ENCODE peak calls at places on chromosomes 13 and 19, in six cellular contexts. B, W, L, K, H and O are unnamed samples.

GRCh38 chr19:54154603-54155345 is 4.7 kb downstream of the LENG1 start:
- DNase-seq in B (no peak), W (no peak), L (no peak), K (no peak), H (no peak), O (no peak)

GRCh38 chr13:114070098-114070799 is 62.2 kb downstream of the RASA3 start:
- DNase-seq in B (peak; percentile 62), W (no peak), L (no peak), K (peak; percentile 48), H (no peak), O (no peak)

GRCh38 chr19:19782783-19783182 is 38.8 kb downstream of the ZNF506 start:
- DNase-seq in B (no peak), W (no peak), L (no peak), K (no peak), H (no peak), O (no peak)

GRCh38 chr19:48741222-48741999 is 1.0 kb upstream of the RASIP1 start:
- DNase-seq in B (no peak), W (peak; percentile 79), L (no peak), K (peak; percentile 77), H (no peak), O (peak; percentile 72)

GRCh38 chr13:33441015-33441414 is 155.5 kb upstream of the STARD13 start:
- DNase-seq in B (no peak), W (no peak), L (no peak), K (no peak), H (peak; percentile 47), O (no peak)

GRCh38 chr19:3968556-3969434 is 2.1 kb downstream of the DAPK3 start:
- DNase-seq in B (peak; percentile 98), W (peak; percentile 76), L (peak; percentile 85), K (peak; percentile 82), H (peak; percentile 100), O (peak; percentile 87)

GRCh38 chr19:51338563-51339312 is 3.2 kb downstream of the VSIG10L start:
- DNase-seq in B (peak; percentile 92), W (peak; percentile 92), L (peak; percentile 90), K (peak; percentile 93), H (peak; percentile 61), O (peak; percentile 93)

GRCh38 chr19:48963371-48964204 is 1.5 kb upstream of the FTL start:
- DNase-seq in B (peak; percentile 90), W (peak; percentile 61), L (peak; percentile 76), K (peak; percentile 91), H (peak; percentile 71), O (peak; percentile 59)

GRCh38 chr19:14512420-14512961 is 5.7 kb downstream of the DNAJB1 start:
- DNase-seq in B (no peak), W (no peak), L (no peak), K (no peak), H (no peak), O (no peak)

GRCh38 chr13:113658836-113659235 is 838 bp upstream of the ATP4B start:
- DNase-seq in B (peak; percentile 52), W (no peak), L (peak; percentile 27), K (peak; percentile 45), H (no peak), O (peak; percentile 6)

GRCh38 chr19:294819-295686 is 3.9 kb upstream of the PLPP2 start:
- DNase-seq in B (no peak), W (peak; percentile 75), L (peak; percentile 71), K (peak; percentile 77), H (peak; percentile 12), O (peak; percentile 83)

DNA sequence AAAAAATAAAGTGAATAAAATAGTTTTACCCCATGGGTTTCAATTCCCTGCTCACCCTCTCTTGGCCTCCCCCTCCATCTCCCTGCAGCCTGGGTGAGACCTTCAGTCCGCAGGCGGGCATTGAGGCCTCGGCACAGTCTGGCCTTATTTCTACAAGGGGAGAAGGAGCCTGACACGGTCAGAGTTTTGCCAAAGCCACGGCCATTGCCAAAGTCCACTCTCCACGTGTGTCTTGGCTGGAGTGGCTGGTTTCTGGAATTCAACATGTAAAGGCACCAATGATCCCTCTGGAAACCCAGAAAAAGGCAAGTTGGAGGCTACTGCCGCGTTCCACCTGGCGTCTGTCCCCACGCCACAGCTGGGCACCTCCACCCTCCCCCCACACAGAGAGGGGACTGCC is 43.4 kb upstream of the SPACA7 start:
- DNase-seq in B (no peak), W (no peak), L (no peak), K (no peak), H (no peak), O (no peak)
- TF ChIP-seq CTCF in B (no peak), W (no peak), L (no peak), K (no peak), H (no peak), O (no peak)

DNA sequence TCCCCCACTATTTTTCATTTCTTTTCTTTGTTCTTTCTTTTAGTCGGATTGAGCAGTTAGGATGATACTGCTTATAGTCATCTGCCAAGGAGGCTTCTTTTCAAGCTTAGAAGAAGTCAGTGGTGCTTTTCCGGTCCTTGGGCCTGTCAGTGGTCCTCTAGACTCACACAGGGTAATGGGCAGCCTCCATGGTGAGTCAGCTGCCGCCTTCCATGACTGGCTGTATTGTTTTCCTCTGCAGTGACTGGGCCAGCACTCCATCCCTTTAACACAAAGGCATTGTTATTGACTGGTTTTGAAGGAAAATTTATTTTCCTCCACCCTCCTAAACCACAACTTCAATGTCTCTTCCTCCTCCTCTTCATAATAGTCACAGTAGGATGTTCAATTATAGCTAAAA is 47.1 kb upstream of the CNMD start:
- DNase-seq in B (no peak), W (no peak), L (no peak), K (no peak), H (no peak), O (no peak)
- TF ChIP-seq CTCF in B (no peak), W (no peak), L (no peak), K (no peak), H (no peak), O (no peak)

GRCh38 chr19:9848060-9848459 is 12.9 kb downstream of the PIN1 start:
- DNase-seq in B (no peak), W (peak; percentile 65), L (no peak), K (no peak), H (no peak), O (peak; percentile 76)
- TF ChIP-seq CTCF in B (no peak), W (peak; percentile 61), L (no peak), K (peak; percentile 33), H (peak; percentile 38), O (peak; percentile 76)

GRCh38 chr13:99367663-99368448 is 60.7 kb upstream of the GPR183 start:
- DNase-seq in B (no peak), W (no peak), L (no peak), K (no peak), H (no peak), O (no peak)
- TF ChIP-seq CTCF in B (no peak), W (no peak), L (no peak), K (no peak), H (no peak), O (no peak)

DNA sequence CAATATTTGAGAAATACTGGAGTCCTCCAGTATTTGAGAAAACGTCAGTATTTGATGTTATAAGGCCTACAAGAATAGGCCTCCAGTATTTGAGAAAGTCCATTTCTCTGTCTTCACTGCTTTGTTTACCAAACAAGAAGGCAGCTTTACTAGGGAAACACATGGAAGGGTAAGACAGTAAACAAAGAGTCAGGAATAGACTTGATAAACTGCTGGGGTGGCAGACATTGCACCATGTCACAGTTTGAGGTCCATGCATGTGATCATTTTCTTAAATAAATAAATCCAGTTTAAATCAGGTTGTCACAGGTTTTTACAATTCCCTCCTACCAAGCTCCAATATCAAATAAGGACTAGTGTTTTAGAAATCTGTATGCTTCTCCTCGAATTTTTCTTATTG is 1431.0 kb upstream of the SPRY2 start:
- DNase-seq in B (no peak), W (no peak), L (no peak), K (no peak), H (no peak), O (no peak)
- TF ChIP-seq CTCF in B (no peak), W (no peak), L (no peak), K (no peak), H (no peak), O (no peak)